ENCODE peak calls at places on chromosomes 4 and X, in seven cellular contexts. One of them, this sample, is unnamed.

GRCh38 chrX:13270360-13270759 is 49.5 kb downstream of the ATXN3L start:
- DNase-seq in Peyer's patch: no peak
- DNase-seq in spleen: no peak
- DNase-seq in right lobe of liver: no peak
- DNase-seq in heart left ventricle: no peak
- DNase-seq in transverse colon: no peak
- DNase-seq in adrenal gland: no peak
- DNase-seq in this sample: no peak

GRCh38 chr4:135372131-135372530 is 1170.5 kb upstream of the PABPC4L start:
- DNase-seq in Peyer's patch: no peak
- DNase-seq in spleen: no peak
- DNase-seq in right lobe of liver: no peak
- DNase-seq in heart left ventricle: no peak
- DNase-seq in transverse colon: no peak
- DNase-seq in adrenal gland: no peak
- DNase-seq in this sample: no peak

GRCh38 chr4:47193179-47193578 is 161.8 kb downstream of the GABRB1 start:
- DNase-seq in Peyer's patch: no peak
- DNase-seq in spleen: no peak
- DNase-seq in right lobe of liver: no peak
- DNase-seq in heart left ventricle: no peak
- DNase-seq in transverse colon: no peak
- DNase-seq in adrenal gland: no peak
- DNase-seq in this sample: no peak

GRCh38 chrX:148422531-148422930 is 77.9 kb upstream of the AFF2 start:
- DNase-seq in Peyer's patch: no peak
- DNase-seq in spleen: no peak
- DNase-seq in right lobe of liver: no peak
- DNase-seq in heart left ventricle: no peak
- DNase-seq in transverse colon: no peak
- DNase-seq in adrenal gland: no peak
- DNase-seq in this sample: no peak

GRCh38 chrX:44881549-44881948 is 8.6 kb downstream of the KDM6A start:
- DNase-seq in Peyer's patch: no peak
- DNase-seq in spleen: no peak
- DNase-seq in right lobe of liver: no peak
- DNase-seq in heart left ventricle: no peak
- DNase-seq in transverse colon: no peak
- DNase-seq in adrenal gland: no peak
- DNase-seq in this sample: no peak

GRCh38 chr4:19054916-19055315 is 1033.4 kb upstream of the LCORL start:
- DNase-seq in Peyer's patch: no peak
- DNase-seq in spleen: no peak
- DNase-seq in right lobe of liver: no peak
- DNase-seq in heart left ventricle: no peak
- DNase-seq in transverse colon: no peak
- DNase-seq in adrenal gland: no peak
- DNase-seq in this sample: no peak

GRCh38 chr4:102076622-102077021 is 268.7 kb downstream of the SLC39A8 start:
- DNase-seq in Peyer's patch: no peak
- DNase-seq in spleen: no peak
- DNase-seq in right lobe of liver: no peak
- DNase-seq in heart left ventricle: no peak
- DNase-seq in transverse colon: no peak
- DNase-seq in adrenal gland: no peak
- DNase-seq in this sample: no peak

GRCh38 chr4:5972571-5972970 is 45.7 kb downstream of the C4orf50 start:
- DNase-seq in Peyer's patch: no peak
- DNase-seq in spleen: peak; percentile 66
- DNase-seq in right lobe of liver: no peak
- DNase-seq in heart left ventricle: no peak
- DNase-seq in transverse colon: no peak
- DNase-seq in adrenal gland: no peak
- DNase-seq in this sample: no peak

GRCh38 chr4:76993787-76994641 is 44.5 kb downstream of the SEPTIN11 start:
- DNase-seq in Peyer's patch: peak; percentile 74
- DNase-seq in spleen: no peak
- DNase-seq in right lobe of liver: no peak
- DNase-seq in heart left ventricle: no peak
- DNase-seq in transverse colon: no peak
- DNase-seq in adrenal gland: no peak
- DNase-seq in this sample: no peak

GRCh38 chr4:140395668-140396067 is 22.2 kb downstream of the SCOC start:
- DNase-seq in Peyer's patch: no peak
- DNase-seq in spleen: no peak
- DNase-seq in right lobe of liver: no peak
- DNase-seq in heart left ventricle: no peak
- DNase-seq in transverse colon: no peak
- DNase-seq in adrenal gland: no peak
- DNase-seq in this sample: no peak

GRCh38 chr4:6591305-6591704 is 16.3 kb downstream of the MAN2B2 start:
- DNase-seq in Peyer's patch: no peak
- DNase-seq in spleen: no peak
- DNase-seq in right lobe of liver: no peak
- DNase-seq in heart left ventricle: no peak
- DNase-seq in transverse colon: no peak
- DNase-seq in adrenal gland: no peak
- DNase-seq in this sample: no peak

GRCh38 chr4:111535792-111536191 is 609.5 kb upstream of the FAM241A start:
- DNase-seq in Peyer's patch: no peak
- DNase-seq in spleen: no peak
- DNase-seq in right lobe of liver: no peak
- DNase-seq in heart left ventricle: no peak
- DNase-seq in transverse colon: no peak
- DNase-seq in adrenal gland: no peak
- DNase-seq in this sample: no peak

GRCh38 chr4:4457803-4458550 is 71.1 kb downstream of the NSG1 start:
- DNase-seq in Peyer's patch: no peak
- DNase-seq in spleen: no peak
- DNase-seq in right lobe of liver: no peak
- DNase-seq in heart left ventricle: no peak
- DNase-seq in transverse colon: no peak
- DNase-seq in adrenal gland: no peak
- DNase-seq in this sample: no peak

GRCh38 chrX:24117288-24117687 is 32.2 kb upstream of the ZFX start:
- DNase-seq in Peyer's patch: no peak
- DNase-seq in spleen: no peak
- DNase-seq in right lobe of liver: no peak
- DNase-seq in heart left ventricle: no peak
- DNase-seq in transverse colon: no peak
- DNase-seq in adrenal gland: peak; percentile 24
- DNase-seq in this sample: no peak

GRCh38 chr4:160877087-160877790 is 1286.6 kb downstream of the FSTL5 start:
- DNase-seq in Peyer's patch: no peak
- DNase-seq in spleen: no peak
- DNase-seq in right lobe of liver: no peak
- DNase-seq in heart left ventricle: no peak
- DNase-seq in transverse colon: no peak
- DNase-seq in adrenal gland: no peak
- DNase-seq in this sample: no peak

GRCh38 chr4:26273308-26273980 is 47.4 kb upstream of the RBPJ start:
- DNase-seq in Peyer's patch: no peak
- DNase-seq in spleen: no peak
- DNase-seq in right lobe of liver: no peak
- DNase-seq in heart left ventricle: peak; percentile 64
- DNase-seq in transverse colon: no peak
- DNase-seq in adrenal gland: peak; percentile 35
- DNase-seq in this sample: peak; percentile 56

GRCh38 chr4:26279446-26279845 is 41.4 kb upstream of the RBPJ start:
- DNase-seq in Peyer's patch: no peak
- DNase-seq in spleen: no peak
- DNase-seq in right lobe of liver: no peak
- DNase-seq in heart left ventricle: no peak
- DNase-seq in transverse colon: no peak
- DNase-seq in adrenal gland: no peak
- DNase-seq in this sample: no peak

GRCh38 chr4:26272654-26273307 is 48.0 kb upstream of the RBPJ start:
- DNase-seq in Peyer's patch: no peak
- DNase-seq in spleen: no peak
- DNase-seq in right lobe of liver: no peak
- DNase-seq in heart left ventricle: no peak
- DNase-seq in transverse colon: no peak
- DNase-seq in adrenal gland: no peak
- DNase-seq in this sample: no peak

GRCh38 chr4:26271703-26272102 is 49.1 kb upstream of the RBPJ start:
- DNase-seq in Peyer's patch: no peak
- DNase-seq in spleen: no peak
- DNase-seq in right lobe of liver: no peak
- DNase-seq in heart left ventricle: no peak
- DNase-seq in transverse colon: no peak
- DNase-seq in adrenal gland: no peak
- DNase-seq in this sample: no peak

GRCh38 chr4:26275261-26275660 is 45.6 kb upstream of the RBPJ start:
- DNase-seq in Peyer's patch: no peak
- DNase-seq in spleen: no peak
- DNase-seq in right lobe of liver: no peak
- DNase-seq in heart left ventricle: no peak
- DNase-seq in transverse colon: no peak
- DNase-seq in adrenal gland: no peak
- DNase-seq in this sample: no peak
- TF ChIP-seq POLR2A in Peyer's patch: no peak
- TF ChIP-seq POLR2A in spleen: no peak
- TF ChIP-seq POLR2A in right lobe of liver: no peak
- TF ChIP-seq POLR2A in heart left ventricle: no peak
- TF ChIP-seq POLR2A in transverse colon: no peak
- TF ChIP-seq POLR2A in adrenal gland: no peak
- TF ChIP-seq POLR2A in this sample: no peak

GRCh38 chrX:56784666-56785065 is 55.6 kb downstream of the NBDY start:
- DNase-seq in Peyer's patch: peak; percentile 34
- DNase-seq in spleen: no peak
- DNase-seq in right lobe of liver: peak; percentile 22
- DNase-seq in heart left ventricle: no peak
- DNase-seq in transverse colon: no peak
- DNase-seq in adrenal gland: no peak
- DNase-seq in this sample: peak; percentile 8

GRCh38 chrX:56782791-56783449 is 53.9 kb downstream of the NBDY start:
- DNase-seq in Peyer's patch: peak; percentile 56
- DNase-seq in spleen: peak; percentile 85
- DNase-seq in right lobe of liver: peak; percentile 65
- DNase-seq in heart left ventricle: no peak
- DNase-seq in transverse colon: no peak
- DNase-seq in adrenal gland: peak; percentile 51
- DNase-seq in this sample: no peak

GRCh38 chrX:56783996-56784620 is 55.1 kb downstream of the NBDY start:
- DNase-seq in Peyer's patch: peak; percentile 30
- DNase-seq in spleen: peak; percentile 73
- DNase-seq in right lobe of liver: peak; percentile 36
- DNase-seq in heart left ventricle: no peak
- DNase-seq in transverse colon: no peak
- DNase-seq in adrenal gland: no peak
- DNase-seq in this sample: no peak

GRCh38 chrX:56782362-56782761 is 53.3 kb downstream of the NBDY start:
- DNase-seq in Peyer's patch: no peak
- DNase-seq in spleen: no peak
- DNase-seq in right lobe of liver: no peak
- DNase-seq in heart left ventricle: no peak
- DNase-seq in transverse colon: no peak
- DNase-seq in adrenal gland: no peak
- DNase-seq in this sample: no peak

DNA sequence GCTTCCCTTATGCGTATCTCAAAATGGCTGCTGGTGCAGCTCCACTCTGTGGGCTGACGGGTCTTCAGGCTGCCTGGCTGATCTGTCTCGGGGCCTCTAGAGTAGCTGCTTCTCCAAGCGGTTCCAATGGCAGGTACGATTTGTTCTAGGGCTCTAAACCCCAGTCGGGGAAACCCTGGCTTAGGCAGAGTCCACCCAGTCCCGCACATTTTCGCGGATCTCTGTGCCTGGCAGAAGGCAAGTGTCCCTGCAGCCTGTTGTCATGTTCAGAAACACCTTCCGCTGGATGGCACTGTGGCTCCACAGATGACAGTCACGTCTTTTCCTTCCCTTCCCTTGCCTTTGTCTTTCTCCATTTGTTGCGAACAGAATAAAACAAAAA is 54.4 kb downstream of the NBDY start:
- DNase-seq in Peyer's patch: peak; percentile 92
- DNase-seq in spleen: peak; percentile 91
- DNase-seq in right lobe of liver: peak; percentile 84
- DNase-seq in heart left ventricle: no peak
- DNase-seq in transverse colon: peak; percentile 87
- DNase-seq in adrenal gland: peak; percentile 83
- DNase-seq in this sample: no peak
- H3K4me3 ChIP-seq in Peyer's patch: no peak overlapping the region
- H3K4me3 ChIP-seq in spleen: peak overlapping the region; percentile 41
- H3K4me3 ChIP-seq in right lobe of liver: peak overlapping the region; percentile 56
- H3K4me3 ChIP-seq in heart left ventricle: no peak overlapping the region
- H3K4me3 ChIP-seq in transverse colon: peak overlapping the region; percentile 28
- H3K4me3 ChIP-seq in adrenal gland: no peak overlapping the region
- H3K4me3 ChIP-seq in this sample: no peak overlapping the region

DNA sequence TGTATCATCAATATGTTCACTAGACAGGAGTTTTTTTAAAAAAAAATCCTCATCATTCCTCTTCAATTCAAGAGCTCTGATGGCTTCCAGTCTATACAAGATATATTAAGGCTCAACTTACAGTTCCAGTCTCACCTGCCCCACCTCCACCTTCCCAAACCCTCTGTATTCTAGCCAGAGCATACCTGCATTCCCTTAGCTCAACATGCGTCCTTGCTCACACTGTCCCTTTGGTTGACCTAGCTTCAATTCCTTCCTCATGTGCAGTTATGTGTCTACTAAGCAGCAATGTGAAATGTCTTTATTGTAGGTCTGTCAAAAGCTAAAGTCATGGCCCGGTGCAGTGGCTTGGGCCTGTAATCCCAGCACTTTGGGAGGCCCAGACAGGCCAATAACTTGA is 10.8 kb downstream of the DHX15 start:
- DNase-seq in Peyer's patch: no peak
- DNase-seq in spleen: no peak
- DNase-seq in right lobe of liver: no peak
- DNase-seq in heart left ventricle: no peak
- DNase-seq in transverse colon: no peak
- DNase-seq in adrenal gland: no peak
- DNase-seq in this sample: no peak
- TF ChIP-seq POLR2A in Peyer's patch: no peak
- TF ChIP-seq POLR2A in spleen: no peak
- TF ChIP-seq POLR2A in right lobe of liver: no peak
- TF ChIP-seq POLR2A in heart left ventricle: no peak
- TF ChIP-seq POLR2A in transverse colon: no peak
- TF ChIP-seq POLR2A in adrenal gland: no peak
- TF ChIP-seq POLR2A in this sample: no peak

GRCh38 chrX:129760155-129760554 is 19.6 kb upstream of the SASH3 start:
- DNase-seq in Peyer's patch: no peak
- DNase-seq in spleen: peak; percentile 77
- DNase-seq in right lobe of liver: peak; percentile 40
- DNase-seq in heart left ventricle: no peak
- DNase-seq in transverse colon: no peak
- DNase-seq in adrenal gland: no peak
- DNase-seq in this sample: no peak

GRCh38 chrX:129759576-129760061 is 20.1 kb upstream of the SASH3 start:
- DNase-seq in Peyer's patch: peak; percentile 74
- DNase-seq in spleen: peak; percentile 85
- DNase-seq in right lobe of liver: peak; percentile 60
- DNase-seq in heart left ventricle: no peak
- DNase-seq in transverse colon: peak; percentile 40
- DNase-seq in adrenal gland: no peak
- DNase-seq in this sample: no peak

GRCh38 chrX:129762448-129762847 is 17.3 kb upstream of the SASH3 start:
- DNase-seq in Peyer's patch: no peak
- DNase-seq in spleen: peak; percentile 62
- DNase-seq in right lobe of liver: no peak
- DNase-seq in heart left ventricle: no peak
- DNase-seq in transverse colon: no peak
- DNase-seq in adrenal gland: no peak
- DNase-seq in this sample: no peak

GRCh38 chrX:129760981-129761380 is 18.8 kb upstream of the SASH3 start:
- DNase-seq in Peyer's patch: no peak
- DNase-seq in spleen: peak; percentile 52
- DNase-seq in right lobe of liver: peak; percentile 27
- DNase-seq in heart left ventricle: no peak
- DNase-seq in transverse colon: no peak
- DNase-seq in adrenal gland: no peak
- DNase-seq in this sample: no peak

GRCh38 chrX:129761596-129761995 is 18.2 kb upstream of the SASH3 start:
- DNase-seq in Peyer's patch: no peak
- DNase-seq in spleen: no peak
- DNase-seq in right lobe of liver: peak; percentile 1
- DNase-seq in heart left ventricle: no peak
- DNase-seq in transverse colon: no peak
- DNase-seq in adrenal gland: no peak
- DNase-seq in this sample: no peak
- H3K4me3 ChIP-seq in Peyer's patch: no peak overlapping the region
- H3K4me3 ChIP-seq in spleen: no peak overlapping the region
- H3K4me3 ChIP-seq in right lobe of liver: no peak overlapping the region
- H3K4me3 ChIP-seq in heart left ventricle: no peak overlapping the region
- H3K4me3 ChIP-seq in transverse colon: no peak overlapping the region
- H3K4me3 ChIP-seq in adrenal gland: no peak overlapping the region
- H3K4me3 ChIP-seq in this sample: no peak overlapping the region